ENCODE peak calls at places on chromosomes 13 and 19, in six cellular contexts. Y is anterior cingulate cortex, P is NCI-H1105, S is frontal cortex, D is caudate nucleus, F is SK-N-DZ. V is an unnamed sample.
A peak's percentile ranks its signal among the peaks of the same experiment; 100 is the strongest.

GRCh38 chr13:24127116-24127631 is 33.3 kb upstream of the SPATA13 start:
- DNase-seq in D (no peak), F (no peak), S (no peak), P (no peak), Y (no peak), V (no peak)

GRCh38 chr13:51451467-51452390 is 1.1 kb downstream of the INTS6 start:
- DNase-seq in Y (peak; percentile 71), F (peak; percentile 68), D (peak; percentile 35), S (peak; percentile 72), P (peak; percentile 24), V (peak; percentile 29)

GRCh38 chr19:18802354-18802753 is 11.2 kb upstream of the COMP start:
- DNase-seq in P (no peak), S (no peak), D (no peak), F (no peak), Y (no peak), V (no peak)

GRCh38 chr13:39765801-39766463 is 110.5 kb downstream of the COG6 start:
- DNase-seq in S (peak; percentile 5), D (no peak), F (peak; percentile 15), P (peak; percentile 86), Y (peak; percentile 71), V (no peak)

GRCh38 chr19:15836595-15837398 is 21.3 kb upstream of the OR10H1 start:
- DNase-seq in D (peak; percentile 89), S (peak; percentile 83), Y (peak; percentile 91), F (peak; percentile 56), P (peak; percentile 88), V (no peak)

GRCh38 chr13:85366759-85367417 is 432.3 kb downstream of the SLITRK6 start:
- DNase-seq in P (no peak), D (no peak), F (no peak), Y (no peak), S (no peak), V (no peak)

GRCh38 chr13:99288069-99288468 is 19.1 kb downstream of the GPR183 start:
- DNase-seq in F (no peak), Y (no peak), S (no peak), D (no peak), P (no peak), V (no peak)

GRCh38 chr19:28427256-28428083 is 785.5 kb downstream of the UQCRFS1 start:
- DNase-seq in S (no peak), P (no peak), Y (no peak), D (no peak), F (no peak), V (no peak)

GRCh38 chr19:49301165-49301865 is 23.7 kb downstream of the SLC6A16 start:
- DNase-seq in D (no peak), P (peak; percentile 56), F (peak; percentile 3), S (peak; percentile 7), Y (peak; percentile 31), V (no peak)

GRCh38 chr13:113564331-113565023 is 20.1 kb upstream of the TFDP1 start:
- DNase-seq in F (no peak), Y (no peak), S (no peak), D (no peak), P (no peak), V (no peak)

GRCh38 chr13:50999641-51000040 is 90.0 kb downstream of the RNASEH2B start:
- DNase-seq in F (no peak), Y (no peak), S (no peak), P (no peak), D (no peak), V (no peak)

GRCh38 chr13:85543144-85543543 is 256.1 kb downstream of the SLITRK6 start:
- DNase-seq in P (no peak), Y (no peak), D (no peak), F (no peak), S (no peak), V (no peak)

GRCh38 chr19:6769006-6769637 is 1.9 kb upstream of the SH2D3A start:
- DNase-seq in Y (no peak), P (no peak), S (no peak), D (no peak), F (no peak), V (no peak)

GRCh38 chr19:29576043-29576442 is 30.0 kb upstream of the POP4 start:
- DNase-seq in D (no peak), F (no peak), P (no peak), Y (peak; percentile 36), S (no peak), V (no peak)

GRCh38 chr13:33032037-33032625 is 15.9 kb downstream of the KL start:
- DNase-seq in Y (no peak), F (no peak), D (no peak), P (no peak), S (no peak), V (no peak)

GRCh38 chr19:3607398-3608078 is 863 bp upstream of the TBXA2R start:
- DNase-seq in P (no peak), Y (no peak), F (no peak), D (no peak), S (no peak), V (no peak)

GRCh38 chr13:59766236-59766635 is 397.5 kb downstream of the DIAPH3 start:
- DNase-seq in S (no peak), P (no peak), D (no peak), F (peak; percentile 79), Y (no peak), V (no peak)

GRCh38 chr19:9406798-9407352 is 28.5 kb downstream of the ZNF266 start:
- DNase-seq in P (no peak), Y (peak; percentile 58), F (peak; percentile 93), D (no peak), S (no peak), V (no peak)

GRCh38 chr13:52345048-52345447 is 60.9 kb downstream of the THSD1 start:
- DNase-seq in P (no peak), Y (no peak), S (no peak), D (no peak), F (no peak), V (no peak)

GRCh38 chr13:98411617-98412310 is 165.1 kb downstream of the STK24 start:
- DNase-seq in F (no peak), P (no peak), D (no peak), Y (no peak), S (no peak), V (no peak)

V was measured in NCI-H1417 treated with DMSO at 0.1 percent for 48 hours.